ENCODE peak calls at places on chromosomes 3 and 15, in four cellular contexts. C is NCI-H2081, R is GM20000, Y is foreskin fibroblast. L is an unnamed sample.

GRCh38 chr3:21718161-21718765 is 32.7 kb downstream of the ZNF385D start:
- DNase-seq in C (no peak), R (no peak), Y (peak), L (peak)

GRCh38 chr3:80040113-80040512 is 272.3 kb upstream of the ROBO1 start:
- DNase-seq in R (no peak), C (no peak), Y (no peak), L (no peak)

GRCh38 chr3:162262145-162262544 is 765.5 kb downstream of the OTOL1 start:
- DNase-seq in Y (no peak), R (no peak), C (no peak), L (no peak)

GRCh38 chr3:189117087-189117486 is 54.7 kb upstream of the TPRG1 start:
- DNase-seq in Y (no peak), C (no peak), R (no peak), L (no peak)

GRCh38 chr3:133868758-133869429 is 26.8 kb downstream of the RAB6B start:
- DNase-seq in Y (no peak), C (no peak), R (no peak), L (no peak)

GRCh38 chr3:53221827-53222182 is 34.0 kb downstream of the TKT start:
- DNase-seq in C (no peak), Y (no peak), R (no peak), L (no peak)

GRCh38 chr3:13009132-13009945 is 63.9 kb downstream of the IQSEC1 start:
- DNase-seq in C (no peak), R (peak), Y (no peak), L (peak)

GRCh38 chr15:80596521-80596976 is 98.6 kb upstream of the ABHD17C start:
- DNase-seq in Y (no peak), R (no peak), C (no peak), L (peak)

GRCh38 chr3:134516905-134517304 is 31.0 kb downstream of the CEP63 start:
- DNase-seq in R (no peak), C (no peak), Y (no peak), L (no peak)

GRCh38 chr15:25624504-25625172 is 185.8 kb upstream of the UBE3A start:
- DNase-seq in C (no peak), Y (no peak), R (no peak), L (no peak)

GRCh38 chr3:24829632-24830229 is 335.1 kb upstream of the THRB start:
- DNase-seq in R (no peak), Y (no peak), C (peak), L (no peak)

GRCh38 chr3:149567307-149567861 is 90.4 kb downstream of the WWTR1 start:
- DNase-seq in R (no peak), C (no peak), Y (no peak), L (no peak)

GRCh38 chr15:70257573-70258220 is 160.0 kb upstream of the TLE3 start:
- DNase-seq in Y (no peak), R (no peak), C (no peak), L (no peak)

GRCh38 chr3:177538743-177539730 is 341.8 kb upstream of the TBL1XR1 start:
- DNase-seq in R (peak), C (no peak), Y (no peak), L (no peak)